ENCODE peak calls at places on chromosomes 5 and 9, in four cellular contexts. W is HEK293T, Y is GM03348, H is NCI-H524. Z is an unnamed sample.

GRCh38 chr5:53991942-53992341 is 318.4 kb downstream of the ARL15 start:
- DNase-seq in Y (no peak), H (peak; percentile 3), W (peak; percentile 10), Z (no peak)

GRCh38 chr5:112546946-112547647 is 128.0 kb upstream of the EPB41L4A start:
- DNase-seq in H (no peak), W (no peak), Y (no peak), Z (no peak)

GRCh38 chr5:110916373-110917049 is 155.0 kb upstream of the TSLP start:
- DNase-seq in W (no peak), Y (peak; percentile 75), H (peak; percentile 83), Z (no peak)

GRCh38 chr9:13445123-13445522 is 165.6 kb upstream of the MPDZ start:
- DNase-seq in Y (no peak), H (no peak), W (no peak), Z (no peak)

GRCh38 chr5:37619353-37619752 is 220.5 kb downstream of the GDNF start:
- DNase-seq in W (no peak), Y (peak; percentile 60), H (no peak), Z (no peak)

GRCh38 chr9:38345851-38346755 is 46.4 kb upstream of the ALDH1B1 start:
- DNase-seq in W (no peak), Y (no peak), H (no peak), Z (no peak)

GRCh38 chr5:76601470-76601869 is 21.7 kb downstream of the F2RL2 start:
- DNase-seq in W (peak; percentile 62), H (peak; percentile 74), Y (peak; percentile 74), Z (peak; percentile 73)

GRCh38 chr9:77846957-77847574 is 184.5 kb downstream of the GNAQ start:
- DNase-seq in H (no peak), W (no peak), Y (no peak), Z (no peak)

GRCh38 chr5:175288048-175288621 is 155.8 kb downstream of the DRD1 start:
- DNase-seq in H (peak; percentile 93), Y (no peak), W (no peak), Z (peak; percentile 28)

GRCh38 chr5:27172708-27173107 is 134.3 kb upstream of the CDH9 start:
- DNase-seq in Y (no peak), W (no peak), H (no peak), Z (no peak)

GRCh38 chr9:35385042-35385441 is 104.9 kb upstream of the RUSC2 start:
- DNase-seq in W (no peak), Y (peak; percentile 74), H (no peak), Z (peak; percentile 34)

GRCh38 chr5:125290935-125291334 is 544.5 kb upstream of the ZNF608 start:
- DNase-seq in H (no peak), Y (no peak), W (no peak), Z (no peak)

GRCh38 chr9:101465330-101465915 is 29.8 kb upstream of the ALDOB start:
- DNase-seq in Y (peak; percentile 67), W (peak; percentile 58), H (peak; percentile 89), Z (peak; percentile 53)

GRCh38 chr5:164663223-164663989 is 1158.0 kb downstream of the MAT2B start:
- DNase-seq in Y (no peak), H (no peak), W (no peak), Z (no peak)

GRCh38 chr9:20353529-20353928 is 268.8 kb downstream of the MLLT3 start:
- DNase-seq in Y (no peak), H (no peak), W (no peak), Z (no peak)

GRCh38 chr5:91925249-91925648 is 542.1 kb upstream of the ARRDC3 start:
- DNase-seq in H (no peak), W (no peak), Y (no peak), Z (no peak)

GRCh38 chr5:119177226-119177625 is 106.3 kb downstream of the DMXL1 start:
- DNase-seq in Y (no peak), W (no peak), H (no peak), Z (no peak)

GRCh38 chr5:140035881-140036280 is 7.2 kb downstream of the NRG2 start:
- DNase-seq in H (no peak), Y (no peak), W (no peak), Z (no peak)

GRCh38 chr5:154179846-154180710 is 10.5 kb upstream of the GALNT10 start:
- DNase-seq in H (peak; percentile 73), W (peak; percentile 71), Y (peak; percentile 78), Z (peak; percentile 69)

GRCh38 chr5:146041180-146041789 is 64.1 kb downstream of the PLAC8L1 start:
- DNase-seq in Y (peak; percentile 29), H (peak; percentile 21), W (no peak), Z (peak; percentile 37)

GRCh38 chr9:20405086-20405485 is 217.2 kb downstream of the MLLT3 start:
- DNase-seq in Y (peak; percentile 9), H (no peak), W (no peak), Z (no peak)

GRCh38 chr9:31393240-31393639 is 991.2 kb upstream of the ACO1 start:
- DNase-seq in Y (no peak), H (no peak), W (no peak), Z (no peak)

GRCh38 chr5:113242481-113243348 is 192.1 kb downstream of the TSSK1B start:
- DNase-seq in H (peak; percentile 74), Y (no peak), W (no peak), Z (no peak)

Z was measured in iPS-NIHi11.